ENCODE peak calls at places on chromosomes 11 and 22, in nine cellular contexts. X, T, K, V, B, L, I, N and D are unnamed samples.
A peak's percentile ranks its signal among the peaks of the same experiment; 100 is the strongest.

GRCh38 chr11:128506999-128507591 is 80.3 kb downstream of the ETS1 start:
- DNase-seq in X (no peak), T (peak; percentile 98), K (peak; percentile 91), V (peak; percentile 92), B (peak; percentile 62), L (peak; percentile 99), I (peak; percentile 97), N (peak; percentile 96), D (peak; percentile 51)

GRCh38 chr11:102494216-102494615 is 36.3 kb downstream of the MMP7 start:
- DNase-seq in X (no peak), T (peak; percentile 52), K (peak; percentile 50), V (peak; percentile 15), B (no peak), L (peak; percentile 21), I (peak; percentile 76), N (no peak), D (no peak)

GRCh38 chr11:373716-374551 is 4.6 kb downstream of the B4GALNT4 start:
- DNase-seq in X (no peak), T (no peak), K (no peak), V (no peak), B (no peak), L (no peak), I (no peak), N (no peak), D (no peak)

GRCh38 chr11:64614927-64615326 is 23.9 kb downstream of the SLC22A12 start:
- DNase-seq in X (no peak), T (no peak), K (no peak), V (no peak), B (no peak), L (no peak), I (no peak), N (no peak), D (no peak)

GRCh38 chr22:36738416-36739020 is 35.0 kb upstream of the CACNG2 start:
- DNase-seq in X (no peak), T (no peak), K (no peak), V (no peak), B (no peak), L (no peak), I (no peak), N (no peak), D (no peak)

GRCh38 chr11:61971177-61972111 is 4.0 kb upstream of the FTH1 start:
- DNase-seq in X (peak; percentile 12), T (peak; percentile 99), K (peak; percentile 98), V (peak; percentile 84), B (peak; percentile 83), L (peak; percentile 98), I (peak; percentile 99), N (peak; percentile 97), D (peak; percentile 97)

GRCh38 chr22:48577691-48578090 is 1250.0 kb downstream of the BRD1 start:
- DNase-seq in X (no peak), T (no peak), K (no peak), V (no peak), B (no peak), L (no peak), I (no peak), N (no peak), D (no peak)

GRCh38 chr11:1879342-1879940 is 12.3 kb downstream of the PRR33 start:
- DNase-seq in X (no peak), T (no peak), K (no peak), V (no peak), B (no peak), L (no peak), I (no peak), N (no peak), D (no peak)

GRCh38 chr11:113884361-113884836 is 9.0 kb upstream of the USP28 start:
- DNase-seq in X (no peak), T (peak; percentile 53), K (no peak), V (no peak), B (no peak), L (no peak), I (peak; percentile 10), N (no peak), D (no peak)

GRCh38 chr11:78040691-78041379 is 17.8 kb upstream of the KCTD14 start:
- DNase-seq in X (peak; percentile 19), T (peak; percentile 43), K (peak; percentile 24), V (no peak), B (no peak), L (no peak), I (no peak), N (no peak), D (no peak)

GRCh38 chr11:125344846-125345705 is 151.0 kb downstream of the FEZ1 start:
- DNase-seq in X (no peak), T (no peak), K (no peak), V (no peak), B (no peak), L (no peak), I (no peak), N (no peak), D (no peak)

GRCh38 chr11:102177974-102178631 is 67.9 kb downstream of the YAP1 start:
- DNase-seq in X (no peak), T (peak; percentile 90), K (peak; percentile 79), V (peak; percentile 94), B (peak; percentile 50), L (peak; percentile 85), I (peak; percentile 90), N (peak; percentile 65), D (peak; percentile 40)

GRCh38 chr11:112617089-112617407 is 344.2 kb upstream of the NCAM1 start:
- DNase-seq in X (no peak), T (no peak), K (no peak), V (no peak), B (no peak), L (no peak), I (no peak), N (no peak), D (no peak)

GRCh38 chr11:58912124-58912523 is 27.2 kb upstream of the GLYATL1 start:
- DNase-seq in X (no peak), T (peak; percentile 61), K (peak; percentile 76), V (no peak), B (no peak), L (no peak), I (no peak), N (no peak), D (no peak)

GRCh38 chr22:38788016-38788415 is 5.9 kb downstream of the DNAL4 start:
- DNase-seq in X (no peak), T (no peak), K (no peak), V (no peak), B (no peak), L (no peak), I (peak; percentile 55), N (no peak), D (no peak)

GRCh38 chr11:28526406-28526751 is 418.2 kb downstream of the METTL15 start:
- DNase-seq in X (no peak), T (peak; percentile 39), K (no peak), V (no peak), B (no peak), L (no peak), I (no peak), N (no peak), D (no peak)

GRCh38 chr11:118051611-118052461 is 25.0 kb upstream of the TMPRSS4 start:
- DNase-seq in X (no peak), T (no peak), K (no peak), V (no peak), B (no peak), L (no peak), I (no peak), N (no peak), D (no peak)

GRCh38 chr22:49437356-49437755 is 390.3 kb downstream of the BRD1 start:
- DNase-seq in X (no peak), T (no peak), K (no peak), V (no peak), B (no peak), L (no peak), I (no peak), N (no peak), D (no peak)

GRCh38 chr22:49797706-49798105 is 30.0 kb downstream of the BRD1 start:
- DNase-seq in X (no peak), T (no peak), K (no peak), V (no peak), B (no peak), L (no peak), I (no peak), N (no peak), D (no peak)

GRCh38 chr22:30196141-30196866 is 50.3 kb downstream of the LIF start:
- DNase-seq in X (peak; percentile 54), T (peak; percentile 100), K (peak; percentile 99), V (peak; percentile 93), B (peak; percentile 98), L (peak; percentile 100), I (peak; percentile 100), N (peak; percentile 98), D (peak; percentile 90)

GRCh38 chr22:39268645-39269044 is 23.9 kb upstream of the PDGFB start:
- DNase-seq in X (no peak), T (no peak), K (peak; percentile 38), V (no peak), B (no peak), L (no peak), I (no peak), N (no peak), D (no peak)

GRCh38 chr11:134041791-134042696 is 26.8 kb upstream of the JAM3 start:
- DNase-seq in X (no peak), T (no peak), K (no peak), V (no peak), B (no peak), L (no peak), I (no peak), N (no peak), D (no peak)

GRCh38 chr11:116517584-116517983 is 255.2 kb downstream of the BUD13 start:
- DNase-seq in X (no peak), T (no peak), K (no peak), V (no peak), B (no peak), L (no peak), I (no peak), N (no peak), D (no peak)

GRCh38 chr22:50085211-50085999 is at the start of gene MLC1:
- DNase-seq in X (no peak), T (peak; percentile 59), K (no peak), V (no peak), B (no peak), L (no peak), I (no peak), N (peak; percentile 26), D (no peak)

GRCh38 chr11:44592125-44592643 is 26.7 kb downstream of the CD82 start:
- DNase-seq in X (no peak), T (peak; percentile 13), K (no peak), V (no peak), B (no peak), L (peak; percentile 54), I (no peak), N (no peak), D (no peak)

GRCh38 chr11:47477323-47477722 is 28.4 kb upstream of the RAPSN start:
- DNase-seq in X (no peak), T (peak; percentile 74), K (no peak), V (peak; percentile 65), B (no peak), L (no peak), I (no peak), N (no peak), D (no peak)

GRCh38 chr22:49364398-49364797 is 463.3 kb downstream of the BRD1 start:
- DNase-seq in X (no peak), T (no peak), K (no peak), V (no peak), B (no peak), L (no peak), I (no peak), N (no peak), D (no peak)

GRCh38 chr11:118789501-118790356 is 1.2 kb downstream of the DDX6 start:
- DNase-seq in X (peak; percentile 49), T (peak; percentile 23), K (no peak), V (peak; percentile 23), B (no peak), L (no peak), I (peak; percentile 33), N (no peak), D (no peak)

GRCh38 chr11:78149646-78150045 is 10.2 kb upstream of the ALG8 start:
- DNase-seq in X (no peak), T (peak; percentile 75), K (no peak), V (peak; percentile 39), B (no peak), L (peak; percentile 73), I (peak; percentile 56), N (no peak), D (no peak)

GRCh38 chr22:20464096-20464614 is 26.5 kb upstream of the SCARF2 start:
- DNase-seq in X (no peak), T (no peak), K (no peak), V (no peak), B (no peak), L (no peak), I (no peak), N (no peak), D (no peak)